ENCODE peak calls at places on chromosome 22, in nine cellular contexts. O is iris pigment epithelial cell; C is hypothalamus; L is NCI-H1417; M is GM03348; G is activated T-cell treated with anti-CD3 and anti-CD28 coated beads for 1 hour; X is GM12892; P is stimulated activated CD8-positive, alpha-beta memory T cell treated with anti-CD3 and anti-CD28 coated beads, Interleukin-4, amount 100 ng/mL, for 4 hours; Q is stimulated activated CD4-positive, alpha-beta T cell treated with anti-CD3 and anti-CD28 coated beads, Interleukin-12 subunit alpha, Interleukin-12 subunit beta, amount 100 ng/mL, for 24 hours. S is an unnamed sample.

GRCh38 chr22:50305393-50305657 is 2.1 kb downstream of the PLXNB2 start:
- DNase-seq in O (no peak), C (no peak), L (no peak), M (no peak), G (no peak), X (no peak), P (no peak), Q (no peak), S (no peak)

GRCh38 chr22:27676545-27677188 is 124.9 kb downstream of the MN1 start:
- DNase-seq in O (no peak), C (no peak), L (no peak), M (no peak), G (no peak), X (no peak), P (no peak), Q (no peak), S (no peak)

GRCh38 chr22:20412474-20413216 is 18.7 kb downstream of the ZNF74 start:
- DNase-seq in O (no peak), C (no peak), L (no peak), M (no peak), G (no peak), X (no peak), P (no peak), Q (no peak), S (no peak)

GRCh38 chr22:32926600-32926999 is 125.1 kb downstream of the TIMP3 start:
- DNase-seq in O (peak; percentile 40), C (no peak), L (no peak), M (peak; percentile 64), G (no peak), X (no peak), P (no peak), Q (no peak), S (peak; percentile 14)

GRCh38 chr22:32044913-32045312 is 1.9 kb downstream of the SLC5A1 start:
- DNase-seq in O (no peak), C (no peak), L (peak; percentile 30), M (no peak), G (no peak), X (no peak), P (no peak), Q (no peak), S (no peak)

GRCh38 chr22:32042924-32043323 is at the start of gene SLC5A1:
- DNase-seq in O (no peak), C (no peak), L (peak; percentile 68), M (no peak), G (no peak), X (no peak), P (no peak), Q (no peak), S (no peak)

GRCh38 chr22:17318817-17319216 is 50.4 kb upstream of the CECR2 start:
- DNase-seq in O (no peak), C (no peak), L (no peak), M (no peak), G (no peak), X (no peak), P (no peak), Q (no peak), S (no peak)

GRCh38 chr22:30044369-30044768 is 35.9 kb upstream of the HORMAD2 start:
- DNase-seq in O (peak; percentile 92), C (no peak), L (no peak), M (peak; percentile 86), G (no peak), X (no peak), P (no peak), Q (no peak), S (no peak)

GRCh38 chr22:47331750-47332149 is 569.3 kb downstream of the TBC1D22A start:
- DNase-seq in O (no peak), C (no peak), L (no peak), M (no peak), G (no peak), X (no peak), P (no peak), Q (no peak), S (no peak)

S was measured in GM19239.